ENCODE peak calls at places on chromosome 12, in seven cellular contexts. H is GM06990, Y is IMR-90, G is endothelial cell, M is AG09309, L is uterus, V is thoracic aorta. F is an unnamed sample.

GRCh38 chr12:72729451-72730010 is 457.4 kb downstream of the TRHDE start:
- DNase-seq in H (no peak), Y (no peak), G (no peak), M (no peak), L (no peak), V (no peak), F (no peak)

GRCh38 chr12:78617683-78618082 is 246.9 kb upstream of the SYT1 start:
- DNase-seq in H (no peak), Y (no peak), G (no peak), M (no peak), L (no peak), V (no peak), F (no peak)

GRCh38 chr12:131897875-131898274 is 3.5 kb downstream of the ULK1 start:
- DNase-seq in H (no peak), Y (no peak), G (no peak), M (no peak), L (no peak), V (no peak), F (no peak)

GRCh38 chr12:95494888-95495287 is 20.9 kb downstream of the METAP2 start:
- DNase-seq in H (no peak), Y (no peak), G (no peak), M (no peak), L (no peak), V (no peak), F (no peak)

GRCh38 chr12:61536117-61536516 is 724.1 kb upstream of the USP15 start:
- DNase-seq in H (no peak), Y (no peak), G (no peak), M (no peak), L (no peak), V (no peak), F (no peak)

GRCh38 chr12:2284321-2284813 is 231.6 kb downstream of the CACNA1C start:
- DNase-seq in H (no peak), Y (peak; percentile 84), G (no peak), M (no peak), L (no peak), V (no peak), F (no peak)

GRCh38 chr12:48128800-48129199 is 9.6 kb downstream of the PFKM start:
- DNase-seq in H (no peak), Y (peak; percentile 77), G (no peak), M (no peak), L (no peak), V (no peak), F (no peak)

GRCh38 chr12:94140556-94140955 is 7.8 kb upstream of the PLXNC1 start:
- DNase-seq in H (peak; percentile 40), Y (peak; percentile 10), G (peak; percentile 51), M (no peak), L (no peak), V (no peak), F (no peak)

GRCh38 chr12:20415013-20415412 is 46.7 kb downstream of the PDE3A start:
- DNase-seq in H (no peak), Y (no peak), G (no peak), M (no peak), L (no peak), V (no peak), F (no peak)

GRCh38 chr12:108119126-108119973 is 9.7 kb upstream of the WSCD2 start:
- DNase-seq in H (peak; percentile 25), Y (no peak), G (no peak), M (no peak), L (no peak), V (no peak), F (no peak)

GRCh38 chr12:80565276-80565675 is 121.2 kb downstream of the PTPRQ start:
- DNase-seq in H (no peak), Y (peak; percentile 84), G (no peak), M (no peak), L (no peak), V (no peak), F (no peak)

GRCh38 chr12:8501720-8502119 is 11.6 kb upstream of the CLEC4D start:
- DNase-seq in H (no peak), Y (no peak), G (no peak), M (no peak), L (no peak), V (no peak), F (no peak)

GRCh38 chr12:3962661-3963483 is 89.7 kb upstream of the PARP11 start:
- DNase-seq in H (no peak), Y (no peak), G (no peak), M (no peak), L (no peak), V (no peak), F (no peak)

GRCh38 chr12:71299541-71300376 is 139.8 kb upstream of the LGR5 start:
- DNase-seq in H (no peak), Y (no peak), G (no peak), M (no peak), L (no peak), V (no peak), F (no peak)

GRCh38 chr12:112473056-112473455 is 54.3 kb downstream of the PTPN11 start:
- DNase-seq in H (no peak), Y (no peak), G (no peak), M (no peak), L (no peak), V (no peak), F (no peak)

GRCh38 chr12:124904306-124905098 is 9.9 kb downstream of the UBC start:
- DNase-seq in H (no peak), Y (peak; percentile 94), G (no peak), M (peak; percentile 86), L (peak; percentile 85), V (peak; percentile 80), F (no peak)

GRCh38 chr12:123131291-123131831 is 19.5 kb downstream of the PITPNM2 start:
- DNase-seq in H (no peak), Y (no peak), G (no peak), M (no peak), L (no peak), V (no peak), F (no peak)

GRCh38 chr12:123122649-123123048 is 28.2 kb downstream of the PITPNM2 start:
- DNase-seq in H (no peak), Y (no peak), G (no peak), M (no peak), L (no peak), V (no peak), F (no peak)

GRCh38 chr12:123129651-123130050 is 21.2 kb downstream of the PITPNM2 start:
- DNase-seq in H (no peak), Y (no peak), G (no peak), M (no peak), L (no peak), V (no peak), F (no peak)

GRCh38 chr12:123121670-123122069 is 29.2 kb downstream of the PITPNM2 start:
- DNase-seq in H (no peak), Y (no peak), G (no peak), M (no peak), L (no peak), V (no peak), F (no peak)

GRCh38 chr12:123126294-123127144 is 24.4 kb downstream of the PITPNM2 start:
- DNase-seq in H (no peak), Y (peak; percentile 98), G (no peak), M (peak; percentile 97), L (peak; percentile 68), V (no peak), F (no peak)
- TF ChIP-seq CTCF in H (peak; percentile 3), Y (peak; percentile 38), G (no peak), M (peak; percentile 55), L (no peak), V (no peak), F (no peak)

DNA sequence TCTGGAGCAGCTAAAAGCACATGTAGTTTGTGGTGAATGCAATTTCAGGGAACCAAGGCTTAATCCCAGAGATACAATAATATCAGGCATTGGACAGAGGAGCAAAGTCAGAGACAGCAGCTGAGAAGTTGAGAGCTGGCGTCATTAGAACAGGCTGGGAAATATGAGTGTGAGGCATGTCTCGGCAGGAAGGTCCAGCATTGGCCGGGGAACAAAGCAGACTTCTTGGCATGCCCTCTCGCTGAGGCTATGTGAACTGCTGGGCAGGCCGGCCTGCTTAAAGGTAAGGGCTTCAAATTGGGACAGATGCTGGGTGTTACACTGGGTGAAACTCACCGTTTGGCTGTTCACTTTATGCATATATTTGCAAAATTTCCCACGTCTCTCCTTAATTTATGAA is 125.4 kb downstream of the CAND1 start:
- DNase-seq in H (no peak), Y (peak; percentile 57), G (no peak), M (peak; percentile 34), L (peak; percentile 32), V (peak; percentile 9), F (no peak)
- TF ChIP-seq CTCF in H (no peak), Y (peak; percentile 20), G (no peak), M (peak; percentile 37), L (peak; percentile 4), V (no peak), F (no peak)

GRCh38 chr12:98572010-98572409 is 21.5 kb upstream of the SLC25A3 start:
- DNase-seq in H (no peak), Y (no peak), G (no peak), M (no peak), L (no peak), V (no peak), F (no peak)
- TF ChIP-seq CTCF in H (peak; percentile 42), Y (peak; percentile 1), G (peak; percentile 21), M (peak; percentile 15), L (no peak), V (no peak), F (peak; percentile 45)

GRCh38 chr12:67999244-67999643 is 10.0 kb downstream of the IFNG-AS1 start:
- DNase-seq in H (no peak), Y (no peak), G (no peak), M (no peak), L (no peak), V (no peak), F (no peak)

GRCh38 chr12:68007023-68007422 is 17.8 kb downstream of the IFNG-AS1 start:
- DNase-seq in H (no peak), Y (no peak), G (no peak), M (no peak), L (no peak), V (no peak), F (no peak)

GRCh38 chr12:67998379-67998778 is 9.1 kb downstream of the IFNG-AS1 start:
- DNase-seq in H (no peak), Y (no peak), G (no peak), M (no peak), L (no peak), V (no peak), F (no peak)

GRCh38 chr12:68003777-68004176 is 14.5 kb downstream of the IFNG-AS1 start:
- DNase-seq in H (no peak), Y (no peak), G (no peak), M (no peak), L (no peak), V (no peak), F (no peak)

DNA sequence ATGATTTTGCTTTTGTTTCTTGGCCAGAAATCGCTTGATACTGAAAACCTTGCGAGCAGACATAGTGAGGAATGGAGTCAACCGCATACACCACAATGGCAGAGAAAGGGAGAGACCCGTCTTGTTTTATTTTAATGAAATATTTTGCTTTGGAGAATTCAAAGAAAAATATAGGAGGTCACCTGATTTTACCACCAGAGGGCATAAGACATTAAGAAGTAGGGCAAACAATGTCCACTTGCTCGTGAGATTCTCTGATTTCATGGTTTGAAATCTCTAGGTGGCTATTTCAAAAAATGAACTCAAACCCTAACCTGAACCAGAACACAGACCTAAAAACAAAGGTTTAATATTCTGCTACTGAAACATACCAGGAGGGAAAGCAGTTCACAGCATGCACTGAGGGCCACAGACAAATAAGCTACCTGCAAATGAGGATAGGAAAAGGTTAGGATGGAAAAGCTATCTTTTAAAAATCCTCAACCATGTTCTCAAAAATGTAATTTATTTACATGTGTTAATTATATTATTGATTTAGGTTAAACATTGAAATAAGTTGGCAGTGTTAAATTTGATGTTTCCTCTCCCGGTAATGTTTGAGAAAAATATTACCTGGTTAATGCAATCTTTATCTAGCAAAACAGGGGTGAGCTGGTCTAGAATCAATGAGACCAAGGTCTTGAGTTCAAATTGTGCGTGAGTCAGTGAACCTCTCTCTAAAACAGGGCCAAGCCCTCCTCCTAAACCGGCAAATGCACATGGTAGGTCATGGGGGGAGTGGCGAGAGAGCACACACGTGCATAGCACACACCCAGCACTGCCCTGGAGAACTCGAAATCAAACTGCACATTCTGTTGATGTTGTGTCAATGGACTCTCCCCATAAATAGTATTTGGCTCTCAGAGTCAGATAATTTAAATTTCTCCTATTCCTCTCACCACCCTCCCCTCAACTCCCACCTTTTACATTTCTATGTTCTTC is 12.5 kb downstream of the IFNG-AS1 start:
- DNase-seq in H (no peak), Y (peak; percentile 6), G (no peak), M (peak; percentile 7), L (no peak), V (no peak), F (no peak)
- TF ChIP-seq CTCF in H (peak; percentile 42), Y (peak; percentile 29), G (peak; percentile 72), M (peak; percentile 47), L (no peak), V (no peak), F (peak; percentile 58)